ENCODE peak calls at places on chromosomes 2 and 18, in ten cellular contexts. W is heart right ventricle, V is A549, E is foreskin fibroblast, I is cardiac muscle cell, P is cardiac fibroblast, S is kidney, R is OCI-LY7, G is brain microvascular endothelial cell, L is Peyer's patch. T is an unnamed sample.

GRCh38 chr2:24825883-24826800 is 32.9 kb downstream of the CENPO start:
- DNase-seq in E (no peak), L (peak), G (no peak), V (no peak), P (peak), R (peak), I (peak), W (no peak), S (peak), T (peak)

GRCh38 chr18:46656326-46657114 is 500 bp downstream of the LOXHD1 start:
- DNase-seq in S (no peak), V (no peak), P (no peak), R (no peak), G (no peak), L (no peak), I (no peak), W (no peak), E (no peak), T (no peak)

GRCh38 chr18:5879479-5879882 is 15.8 kb downstream of the TMEM200C start:
- DNase-seq in I (peak), V (peak), E (peak), R (peak), L (no peak), G (peak), P (peak), S (no peak), W (no peak), T (peak)

GRCh38 chr2:63424329-63425078 is 163.8 kb downstream of the WDPCP start:
- DNase-seq in R (peak), E (peak), G (peak), V (peak), S (peak), W (no peak), I (peak), P (peak), L (no peak), T (peak)

GRCh38 chr18:5513947-5514346 is 29.9 kb downstream of the EPB41L3 start:
- DNase-seq in S (no peak), W (no peak), G (no peak), E (no peak), V (no peak), P (no peak), R (no peak), I (no peak), L (no peak), T (no peak)

GRCh38 chr2:180644709-180645108 is 335.7 kb upstream of the UBE2E3 start:
- DNase-seq in E (peak), S (no peak), V (peak), G (peak), R (no peak), W (no peak), I (peak), L (no peak), P (peak), T (peak)

GRCh38 chr2:68742638-68743037 is 8.0 kb downstream of the ARHGAP25 start:
- DNase-seq in R (peak), W (no peak), G (no peak), V (no peak), E (no peak), L (no peak), P (no peak), S (no peak), I (no peak), T (no peak)

GRCh38 chr2:217707116-217707742 is 295.6 kb downstream of the TNS1 start:
- DNase-seq in E (no peak), G (no peak), R (no peak), L (no peak), I (no peak), P (peak), W (no peak), V (no peak), S (no peak), T (peak)

GRCh38 chr2:231648579-231649174 is 56.0 kb downstream of the TEX44 start:
- DNase-seq in S (peak), I (peak), P (peak), G (peak), E (no peak), R (peak), V (peak), L (peak), W (peak), T (peak)

GRCh38 chr2:26883971-26884370 is 36.0 kb downstream of the DPYSL5 start:
- DNase-seq in P (no peak), E (no peak), S (no peak), G (no peak), R (no peak), V (no peak), I (no peak), L (no peak), W (no peak), T (no peak)

GRCh38 chr2:144660518-144661316 is 140.8 kb upstream of the ZEB2 start:
- DNase-seq in W (no peak), L (no peak), S (no peak), I (no peak), P (peak), E (no peak), G (peak), V (peak), R (no peak), T (peak)

GRCh38 chr2:46956981-46957531 is 41.5 kb upstream of the MCFD2 start:
- DNase-seq in S (peak), L (no peak), G (no peak), P (no peak), R (no peak), W (no peak), I (no peak), E (no peak), V (no peak), T (no peak)

GRCh38 chr2:227450921-227451654 is 20.9 kb upstream of the AGFG1 start:
- DNase-seq in P (peak), V (peak), W (no peak), L (no peak), R (no peak), G (no peak), E (peak), S (no peak), I (peak), T (no peak)

GRCh38 chr2:98869272-98869641 is 66.8 kb downstream of the CRACDL start:
- DNase-seq in P (no peak), E (no peak), L (peak), I (no peak), V (peak), W (no peak), R (no peak), S (peak), G (no peak), T (peak)

GRCh38 chr2:40093036-40093673 is 314.1 kb upstream of the THUMPD2 start:
- DNase-seq in G (no peak), L (no peak), R (no peak), I (peak), E (peak), P (peak), S (no peak), V (no peak), W (no peak), T (no peak)

GRCh38 chr2:55056024-55056521 is 5.8 kb upstream of the RTN4 start:
- DNase-seq in G (peak), V (peak), P (peak), S (no peak), E (no peak), L (no peak), I (peak), W (no peak), R (no peak), T (peak)

GRCh38 chr2:128091691-128092050 is 671 bp downstream of the UGGT1 start:
- DNase-seq in G (no peak), I (no peak), L (no peak), W (no peak), R (peak), E (no peak), V (no peak), S (no peak), P (peak), T (peak)

GRCh38 chr18:70132999-70133398 is 72.5 kb downstream of the RTTN start:
- DNase-seq in W (no peak), R (no peak), G (peak), E (peak), I (peak), L (no peak), V (peak), P (peak), S (no peak), T (peak)

GRCh38 chr2:239858179-239858578 is 167.0 kb downstream of the NDUFA10 start:
- DNase-seq in R (no peak), G (no peak), V (no peak), I (peak), S (no peak), P (no peak), L (no peak), E (no peak), W (no peak), T (no peak)

GRCh38 chr2:96512341-96512740 is 7.2 kb upstream of the NEURL3 start:
- DNase-seq in P (no peak), R (no peak), G (no peak), L (no peak), S (no peak), E (no peak), V (no peak), I (no peak), W (no peak), T (no peak)

DNA sequence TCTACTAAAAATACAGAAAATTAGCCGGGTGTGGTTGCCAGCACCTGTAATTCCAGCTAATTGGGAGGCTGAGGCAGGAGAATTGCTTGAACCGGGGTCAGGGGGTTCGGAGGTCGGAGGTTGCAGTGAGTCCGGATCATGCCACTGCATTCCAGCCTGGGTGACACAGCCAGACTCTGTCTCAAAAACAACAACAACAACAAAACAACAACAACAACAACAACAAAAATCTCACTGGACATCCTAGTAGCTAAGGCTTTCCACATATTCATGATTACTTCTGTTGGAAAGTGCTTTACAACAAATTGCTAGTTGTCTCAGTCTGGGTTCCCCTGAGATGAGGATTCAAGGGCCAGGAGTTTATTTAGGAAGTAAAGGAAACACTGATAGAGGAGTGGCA is 4.3 kb upstream of the MROH2A start:
- DNase-seq in R (no peak), V (no peak), S (no peak), E (no peak), L (no peak), W (no peak), I (no peak), P (no peak), G (no peak), T (no peak)
- H3K4me3 ChIP-seq in R (no peak), V (no peak), S (no peak), E (no peak), L (no peak), W (no peak), I (no peak), P (no peak), G (no peak), T (no peak)

GRCh38 chr2:170973492-170974303 is 44.6 kb downstream of the GORASP2 start:
- DNase-seq in R (peak), S (peak), G (peak), I (peak), L (peak), P (peak), E (peak), V (peak), W (peak), T (peak)

GRCh38 chr2:170975127-170975942 is 46.3 kb downstream of the GORASP2 start:
- DNase-seq in R (no peak), G (no peak), V (no peak), W (no peak), L (no peak), I (no peak), E (no peak), S (no peak), P (no peak), T (no peak)

GRCh38 chr2:170973225-170973491 is 44.1 kb downstream of the GORASP2 start:
- DNase-seq in V (no peak), W (no peak), R (no peak), G (no peak), E (no peak), L (no peak), I (no peak), P (no peak), S (no peak), T (no peak)

GRCh38 chr2:170975943-170976270 is 46.9 kb downstream of the GORASP2 start:
- DNase-seq in L (no peak), W (no peak), V (no peak), E (no peak), G (no peak), R (no peak), S (no peak), I (no peak), P (no peak), T (no peak)

GRCh38 chr2:170974304-170974993 is 45.4 kb downstream of the GORASP2 start:
- DNase-seq in L (no peak), W (no peak), G (peak), I (peak), P (peak), S (no peak), V (no peak), E (no peak), R (no peak), T (peak)
- H3K4me3 ChIP-seq in L (peak), W (peak), G (peak), I (no peak), P (peak), S (no peak), V (peak), E (peak), R (no peak), T (peak)

GRCh38 chr2:3470856-3471737 is 48.2 kb downstream of the ADI1 start:
- DNase-seq in I (no peak), P (peak), E (no peak), S (no peak), L (no peak), W (no peak), V (no peak), G (no peak), R (no peak), T (no peak)

GRCh38 chr2:3469486-3469885 is 49.8 kb downstream of the ADI1 start:
- DNase-seq in E (no peak), I (no peak), R (no peak), L (no peak), P (no peak), W (no peak), G (no peak), S (no peak), V (no peak), T (no peak)

GRCh38 chr2:3468296-3468988 is 50.9 kb downstream of the ADI1 start:
- DNase-seq in P (no peak), G (no peak), R (no peak), E (no peak), L (no peak), V (no peak), W (no peak), S (no peak), I (no peak), T (no peak)

GRCh38 chr2:3472296-3472695 is 47.0 kb downstream of the ADI1 start:
- DNase-seq in E (no peak), R (no peak), G (no peak), I (no peak), L (no peak), V (no peak), P (no peak), W (no peak), S (no peak), T (no peak)

GRCh38 chr2:3470166-3470651 is 49.1 kb downstream of the ADI1 start:
- DNase-seq in E (peak), V (no peak), W (peak), G (peak), S (peak), I (peak), P (peak), L (no peak), R (no peak), T (peak)
- H3K4me3 ChIP-seq in E (no peak), V (no peak), W (no peak), G (no peak), S (no peak), I (no peak), P (no peak), L (no peak), R (no peak), T (no peak)

DNA sequence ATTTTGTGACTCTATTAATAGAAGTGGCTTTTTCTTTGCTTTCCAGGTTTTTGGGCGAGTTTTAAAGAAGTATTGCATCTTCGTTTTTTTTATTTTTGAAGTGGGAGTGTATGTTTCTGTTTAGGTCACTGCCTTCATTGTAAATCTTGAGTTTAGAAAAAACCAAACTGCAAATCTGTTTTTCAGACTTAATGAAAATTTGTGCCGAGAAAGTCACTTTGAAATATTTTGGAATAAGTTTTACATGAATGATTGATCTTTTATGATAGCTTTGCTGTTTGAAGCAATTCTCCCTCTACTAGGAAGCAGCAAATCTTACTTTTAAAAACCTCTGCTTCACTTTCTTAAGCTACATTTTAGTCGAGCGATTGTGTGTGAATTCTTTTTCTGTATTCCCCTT is 2.2 kb downstream of the SMAD4 start:
- DNase-seq in P (no peak), V (no peak), W (no peak), G (no peak), I (no peak), R (no peak), L (no peak), E (no peak), S (no peak), T (no peak)
- H3K4me3 ChIP-seq in P (peak), V (no peak), W (peak), G (no peak), I (peak), R (peak), L (peak), E (peak), S (peak), T (peak)

GRCh38 chr2:241219030-241219382 is 30.5 kb downstream of the ANO7 start:
- DNase-seq in E (no peak), L (no peak), G (no peak), S (no peak), I (no peak), V (no peak), W (no peak), P (no peak), R (no peak), T (no peak)

GRCh38 chr2:241219856-241220356 is 31.4 kb downstream of the ANO7 start:
- DNase-seq in W (no peak), P (no peak), R (no peak), G (no peak), L (no peak), I (no peak), S (peak), E (peak), V (no peak), T (no peak)

GRCh38 chr2:241216211-241216761 is 27.8 kb downstream of the ANO7 start:
- DNase-seq in W (no peak), R (no peak), G (no peak), S (no peak), L (no peak), P (no peak), V (no peak), I (no peak), E (no peak), T (no peak)

GRCh38 chr2:241217320-241218031 is 29.0 kb downstream of the ANO7 start:
- DNase-seq in I (peak), V (peak), R (peak), E (peak), L (peak), S (peak), W (peak), G (peak), P (peak), T (peak)

GRCh38 chr2:241218131-241219029 is 29.9 kb downstream of the ANO7 start:
- DNase-seq in P (peak), S (no peak), V (peak), G (no peak), R (peak), W (peak), I (peak), E (peak), L (no peak), T (peak)
- H3K4me3 ChIP-seq in P (peak), S (peak), V (peak), G (peak), R (peak), W (peak), I (peak), E (peak), L (peak), T (peak)

DNA sequence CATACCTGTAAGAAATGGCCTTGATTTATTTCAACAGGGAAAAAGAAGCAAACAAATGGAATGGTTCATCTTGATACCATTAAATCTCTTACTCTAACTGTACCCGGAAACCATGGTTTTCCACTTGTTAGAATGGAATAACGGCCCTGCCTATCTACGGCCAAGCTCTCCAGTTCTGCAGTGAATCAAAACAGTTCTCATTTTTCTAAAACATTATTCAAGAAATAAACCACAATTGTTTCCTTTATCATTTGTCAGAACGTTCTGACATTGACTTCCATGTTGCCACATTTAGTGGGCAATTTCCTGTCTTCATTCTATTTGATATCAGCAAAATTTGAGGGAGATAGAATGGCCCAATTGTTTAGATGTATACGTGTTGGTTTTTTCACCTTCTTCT is 118.8 kb upstream of the CDH19 start:
- DNase-seq in G (no peak), R (no peak), W (no peak), L (no peak), P (no peak), I (no peak), S (no peak), V (no peak), E (no peak), T (no peak)
- H3K4me3 ChIP-seq in G (no peak), R (no peak), W (no peak), L (no peak), P (no peak), I (no peak), S (no peak), V (no peak), E (no peak), T (no peak)

GRCh38 chr18:77061946-77062517 is 70.6 kb downstream of the MBP start:
- DNase-seq in W (no peak), L (no peak), G (peak), E (no peak), R (peak), V (no peak), S (no peak), I (no peak), P (no peak), T (peak)

GRCh38 chr18:77065221-77065981 is 67.2 kb downstream of the MBP start:
- DNase-seq in L (no peak), V (peak), P (peak), W (no peak), I (peak), E (peak), S (no peak), G (peak), R (no peak), T (peak)

GRCh38 chr18:77061291-77061945 is 71.2 kb downstream of the MBP start:
- DNase-seq in W (no peak), G (peak), V (no peak), I (no peak), S (no peak), E (no peak), L (no peak), P (peak), R (no peak), T (no peak)

GRCh38 chr18:77063256-77063655 is 69.3 kb downstream of the MBP start:
- DNase-seq in L (no peak), P (peak), E (no peak), G (peak), S (no peak), I (peak), R (peak), V (no peak), W (no peak), T (peak)

GRCh38 chr18:77062518-77063003 is 70.0 kb downstream of the MBP start:
- DNase-seq in E (no peak), G (peak), W (no peak), R (peak), V (no peak), P (peak), L (no peak), I (peak), S (no peak), T (no peak)
- H3K4me3 ChIP-seq in E (no peak), G (no peak), W (no peak), R (peak), V (no peak), P (no peak), L (no peak), I (no peak), S (no peak), T (no peak)

T was measured in epithelial cell of esophagus.